ENCODE peak calls at places on chromosome 19, in six cellular contexts. V, K, S, J, M and Y are unnamed samples.

GRCh38 chr19:290539-291521 is at the start of gene PLPP2:
- DNase-seq in M (no peak), S (no peak), J (peak), K (peak), V (peak), Y (no peak)

GRCh38 chr19:33256266-33256665 is 30.6 kb upstream of the SLC7A10 start:
- DNase-seq in K (no peak), S (no peak), J (no peak), V (no peak), M (no peak), Y (no peak)

GRCh38 chr19:11576186-11576585 is 1.3 kb downstream of the ACP5 start:
- DNase-seq in V (no peak), K (no peak), M (no peak), S (no peak), J (no peak), Y (no peak)

GRCh38 chr19:3238066-3238561 is 13.7 kb downstream of the CELF5 start:
- DNase-seq in M (no peak), S (no peak), K (no peak), V (no peak), J (no peak), Y (no peak)

GRCh38 chr19:33221641-33222040 is 4.0 kb downstream of the SLC7A10 start:
- DNase-seq in K (no peak), J (no peak), S (no peak), M (no peak), V (no peak), Y (no peak)

GRCh38 chr19:33431986-33432385 is 58.5 kb downstream of the CEBPG start:
- DNase-seq in V (no peak), J (no peak), K (no peak), M (no peak), S (no peak), Y (no peak)

GRCh38 chr19:7349961-7350711 is 1.4 kb downstream of the ARHGEF18 start:
- DNase-seq in S (peak), V (no peak), M (no peak), J (no peak), K (no peak), Y (no peak)

GRCh38 chr19:38693380-38694223 is 46.2 kb downstream of the ACTN4 start:
- DNase-seq in J (no peak), S (peak), M (peak), K (no peak), V (no peak), Y (no peak)

GRCh38 chr19:14916848-14917247 is 24.4 kb upstream of the OR7C2 start:
- DNase-seq in J (peak), S (no peak), K (no peak), M (no peak), V (no peak), Y (no peak)

GRCh38 chr19:46659151-46660007 is 1.6 kb downstream of the DACT3 start:
- DNase-seq in J (peak), K (peak), M (no peak), V (peak), S (no peak), Y (no peak)

GRCh38 chr19:7360393-7360984 is 11.8 kb downstream of the ARHGEF18 start:
- DNase-seq in J (no peak), K (no peak), V (no peak), M (no peak), S (no peak), Y (no peak)

GRCh38 chr19:29528946-29529645 is 3.3 kb downstream of the VSTM2B start:
- DNase-seq in V (no peak), J (no peak), M (no peak), S (no peak), K (peak), Y (no peak)

GRCh38 chr19:38134538-38135149 is 89.4 kb downstream of the DPF1 start:
- DNase-seq in K (peak), V (peak), J (peak), S (no peak), M (peak), Y (no peak)

GRCh38 chr19:46068345-46069258 is 27.8 kb upstream of the IGFL4 start:
- DNase-seq in J (no peak), S (peak), M (peak), V (no peak), K (no peak), Y (no peak)

GRCh38 chr19:56085571-56086275 is 35.4 kb downstream of the ZNF787 start:
- DNase-seq in M (no peak), S (no peak), K (no peak), J (no peak), V (no peak), Y (no peak)

GRCh38 chr19:33368074-33368864 is 5.2 kb upstream of the CEBPG start:
- DNase-seq in V (no peak), S (no peak), M (no peak), J (no peak), K (no peak), Y (no peak)

GRCh38 chr19:53982611-53983010 is 8.8 kb upstream of the CACNG6 start:
- DNase-seq in J (peak), K (peak), M (no peak), V (no peak), S (no peak), Y (no peak)

GRCh38 chr19:46697142-46697960 is 19.6 kb downstream of the PRKD2 start:
- DNase-seq in M (no peak), K (peak), V (peak), S (peak), J (peak), Y (no peak)

GRCh38 chr19:3282564-3282963 is 58.1 kb downstream of the CELF5 start:
- DNase-seq in V (no peak), K (no peak), S (no peak), M (no peak), J (no peak), Y (no peak)

GRCh38 chr19:31979949-31980670 is 365.3 kb upstream of the ZNF507 start:
- DNase-seq in K (peak), J (no peak), M (no peak), S (no peak), V (no peak), Y (no peak)

GRCh38 chr19:13864513-13865242 is 12.3 kb upstream of the NANOS3 start:
- DNase-seq in V (no peak), K (no peak), J (peak), S (no peak), M (no peak), Y (no peak)

GRCh38 chr19:355134-355533 is 10.5 kb upstream of the MIER2 start:
- DNase-seq in M (no peak), J (no peak), V (no peak), S (no peak), K (no peak), Y (no peak)

GRCh38 chr19:7869453-7869909 is 4.7 kb downstream of the PRR36 start:
- DNase-seq in M (peak), S (no peak), K (peak), J (peak), V (peak), Y (no peak)

GRCh38 chr19:18416778-18417249 is 2.4 kb upstream of the SSBP4 start:
- DNase-seq in J (peak), K (peak), M (peak), V (peak), S (peak), Y (no peak)

GRCh38 chr19:47113446-47114348 is at the start of gene ZC3H4:
- DNase-seq in J (peak), V (peak), M (peak), K (peak), S (peak), Y (peak)

GRCh38 chr19:45350477-45351058 is 10.0 kb downstream of the KLC3 start:
- DNase-seq in J (peak), S (no peak), V (no peak), M (no peak), K (no peak), Y (no peak)

GRCh38 chr19:58079792-58080191 is 18.2 kb downstream of the ZSCAN18 start:
- DNase-seq in V (no peak), M (no peak), J (no peak), S (no peak), K (no peak), Y (no peak)

GRCh38 chr19:54172764-54173699 is at the start of gene TMC4:
- DNase-seq in V (no peak), J (no peak), S (no peak), M (no peak), K (peak), Y (no peak)

GRCh38 chr19:38168632-38169031 is 55.4 kb downstream of the DPF1 start:
- DNase-seq in M (no peak), S (no peak), J (no peak), V (no peak), K (no peak), Y (no peak)

GRCh38 chr19:4474504-4475136 is 2.5 kb downstream of the HDGFL2 start:
- DNase-seq in K (peak), M (no peak), J (peak), V (peak), S (no peak), Y (no peak)

GRCh38 chr19:23118400-23118799 is 1.6 kb downstream of the ZNF730 start:
- DNase-seq in M (no peak), K (no peak), V (no peak), S (no peak), J (no peak), Y (no peak)

GRCh38 chr19:54684537-54684936 is 21.8 kb downstream of the LILRB4 start:
- DNase-seq in M (peak), V (peak), S (peak), J (no peak), K (no peak), Y (no peak)

GRCh38 chr19:14350866-14351265 is 30.4 kb upstream of the ADGRE5 start:
- DNase-seq in K (no peak), S (no peak), M (no peak), V (peak), J (no peak), Y (no peak)

GRCh38 chr19:35124098-35125060 is 8.8 kb downstream of the FXYD3 start:
- DNase-seq in S (peak), J (peak), V (peak), K (no peak), M (no peak), Y (peak)

GRCh38 chr19:35123573-35123972 is 8.0 kb downstream of the FXYD3 start:
- DNase-seq in J (no peak), M (no peak), S (no peak), V (no peak), K (no peak), Y (no peak)

GRCh38 chr19:35125270-35125717 is 9.6 kb downstream of the LGI4 start:
- DNase-seq in M (no peak), S (no peak), K (no peak), V (no peak), J (no peak), Y (no peak)

GRCh38 chr19:35120898-35121297 is 5.3 kb downstream of the FXYD3 start:
- DNase-seq in K (no peak), J (no peak), V (no peak), M (no peak), S (no peak), Y (no peak)

GRCh38 chr19:35122687-35123551 is 7.3 kb downstream of the FXYD3 start:
- DNase-seq in V (no peak), S (no peak), J (no peak), K (no peak), M (no peak), Y (no peak)
- TF ChIP-seq GABPA in V (no peak), S (no peak), J (no peak), K (no peak), M (no peak), Y (no peak)

DNA sequence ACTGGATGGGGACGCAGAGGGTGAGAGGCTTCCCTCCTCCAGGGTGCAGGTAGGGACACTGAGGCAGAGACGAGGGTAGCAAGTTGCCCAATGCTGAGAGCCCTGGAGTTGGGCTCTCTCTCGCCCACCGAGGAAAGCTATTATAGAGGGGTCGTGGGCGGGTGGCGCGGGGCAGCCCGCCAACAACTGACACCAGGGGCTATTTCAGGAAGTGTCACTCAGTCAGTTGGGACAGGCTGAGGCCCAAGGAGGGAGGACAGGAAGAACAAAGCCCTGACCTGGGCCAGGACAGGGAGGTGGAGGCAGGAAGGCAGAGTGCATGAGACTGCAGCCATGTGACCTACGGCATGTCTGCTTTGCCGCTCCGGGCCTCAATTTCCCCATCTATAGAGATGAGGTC is 29.9 kb downstream of the TINCR start:
- DNase-seq in M (no peak), S (no peak), V (no peak), J (no peak), K (no peak), Y (no peak)
- TF ChIP-seq GABPA in M (no peak), S (no peak), V (no peak), J (no peak), K (no peak), Y (no peak)

GRCh38 chr19:1861599-1862031 is 1.8 kb downstream of the KLF16 start:
- DNase-seq in J (no peak), S (no peak), V (no peak), M (no peak), K (no peak), Y (no peak)
- TF ChIP-seq GABPA in J (no peak), S (no peak), V (no peak), M (no peak), K (no peak), Y (no peak)

GRCh38 chr19:10018786-10019185 is 5.5 kb downstream of the RDH8 start:
- DNase-seq in M (no peak), J (no peak), K (no peak), S (no peak), V (no peak), Y (no peak)
- TF ChIP-seq GABPA in M (no peak), J (no peak), K (no peak), S (no peak), V (no peak), Y (no peak)

DNA sequence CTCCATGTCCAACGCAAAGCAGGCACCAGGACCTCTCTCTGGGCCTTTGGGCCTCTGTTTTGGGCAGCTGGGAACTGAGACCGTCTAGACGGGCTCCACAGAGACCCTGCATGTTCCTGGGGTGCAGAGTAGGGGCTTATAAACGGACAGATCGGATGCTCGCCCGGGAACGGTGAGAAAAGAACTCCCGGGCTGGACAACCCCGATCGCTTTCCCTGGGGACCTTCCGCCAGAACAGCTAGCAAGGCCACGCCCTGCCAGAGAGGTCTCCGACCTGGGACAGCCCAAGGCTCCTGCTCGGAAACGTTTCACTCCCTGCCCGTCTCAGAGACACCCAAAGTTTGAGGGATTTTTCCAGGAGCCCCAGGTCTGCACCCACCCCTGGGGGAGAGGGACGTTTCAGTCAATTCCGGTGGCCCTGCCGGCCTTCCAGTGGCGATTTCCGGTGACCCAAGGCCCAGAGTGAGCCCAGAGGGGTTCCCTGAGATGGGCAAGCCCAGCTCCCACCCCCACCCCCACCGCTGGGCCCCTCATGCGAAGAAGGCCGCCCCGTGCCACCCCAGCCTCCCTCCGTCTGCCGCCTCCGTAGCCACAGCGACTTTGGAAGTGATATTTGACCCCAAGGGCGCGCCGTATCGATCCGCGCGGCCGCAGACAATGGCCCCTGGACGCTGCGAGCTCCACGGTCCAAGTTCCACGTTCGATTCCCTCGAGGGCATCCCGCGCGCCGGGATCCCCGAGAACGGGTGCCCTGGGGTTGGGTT is 1.7 kb downstream of the NR2F6 start:
- DNase-seq in S (no peak), K (peak), J (peak), M (peak), V (peak), Y (no peak)
- TF ChIP-seq GABPA in S (no peak), K (peak), J (peak), M (peak), V (peak), Y (no peak)

DNA sequence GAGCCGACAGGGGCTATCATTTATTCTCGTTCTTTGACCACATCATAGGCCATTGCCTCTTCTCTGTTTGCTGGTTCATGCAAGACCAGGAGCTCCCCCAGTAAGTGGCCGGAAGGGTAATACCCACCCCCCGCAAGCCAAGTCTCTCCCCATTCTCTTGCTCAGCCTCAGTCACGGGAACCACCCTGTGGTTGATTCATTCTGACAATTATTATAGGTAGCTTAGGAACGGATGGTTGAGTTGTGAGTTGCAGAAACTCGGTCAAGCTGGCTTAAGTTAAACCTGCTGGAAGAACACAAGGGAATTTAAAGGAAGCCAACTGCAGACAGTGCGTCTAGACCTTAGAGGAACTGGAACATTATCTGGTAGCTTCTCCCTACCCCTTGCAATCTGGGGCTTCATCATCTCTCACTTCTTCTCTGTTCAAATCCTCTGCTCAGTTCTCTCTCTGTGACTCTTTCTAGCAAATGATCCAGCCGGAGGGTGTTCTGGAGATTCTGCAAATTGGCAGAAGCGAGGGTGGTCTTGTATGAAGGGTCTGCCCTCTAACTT is 8.9 kb downstream of the FPR1 start:
- DNase-seq in M (no peak), K (no peak), S (no peak), J (no peak), V (no peak), Y (no peak)
- TF ChIP-seq GABPA in M (no peak), K (no peak), S (no peak), J (no peak), V (no peak), Y (no peak)

GRCh38 chr19:30852168-30852567 is 480.0 kb downstream of the ZNF536 start:
- DNase-seq in M (no peak), J (no peak), S (no peak), V (no peak), K (peak), Y (no peak)

GRCh38 chr19:30853036-30853435 is 480.9 kb downstream of the ZNF536 start:
- DNase-seq in K (peak), S (no peak), V (no peak), J (no peak), M (no peak), Y (no peak)

GRCh38 chr19:30848626-30849322 is 476.6 kb downstream of the ZNF536 start:
- DNase-seq in S (no peak), M (no peak), V (no peak), K (no peak), J (no peak), Y (no peak)

GRCh38 chr19:30854207-30854606 is 482.0 kb downstream of the ZNF536 start:
- DNase-seq in K (peak), J (no peak), S (no peak), M (no peak), V (no peak), Y (no peak)

DNA sequence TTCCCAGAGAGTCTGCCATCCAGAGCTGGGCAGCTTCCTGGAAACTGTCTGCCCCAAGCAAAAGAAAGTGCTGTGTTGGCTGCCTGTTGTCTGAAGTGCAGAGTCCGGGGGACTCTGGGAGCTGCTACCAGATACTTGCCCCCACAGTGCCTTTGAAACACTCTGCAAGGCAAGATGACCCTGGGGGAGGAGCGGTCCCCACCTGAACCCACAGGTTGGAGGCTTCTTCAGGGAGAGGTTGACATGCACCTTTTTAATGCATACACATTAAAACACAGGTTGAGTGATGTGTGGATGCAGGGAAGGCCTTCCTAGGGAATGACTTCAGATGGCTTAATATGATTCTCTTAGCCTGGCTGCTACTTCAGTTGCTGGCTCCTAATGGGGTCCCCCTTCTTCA is 479.5 kb downstream of the ZNF536 start:
- DNase-seq in S (no peak), V (no peak), K (peak), J (no peak), M (no peak), Y (no peak)
- TF ChIP-seq GABPA in S (no peak), V (no peak), K (no peak), J (no peak), M (no peak), Y (no peak)

GRCh38 chr19:48674921-48675824 is 2.4 kb upstream of the NTN5 start:
- DNase-seq in V (peak), J (peak), K (peak), M (peak), S (peak), Y (no peak)

GRCh38 chr19:48676487-48676886 is 3.7 kb upstream of the NTN5 start:
- DNase-seq in V (no peak), M (no peak), S (no peak), J (no peak), K (no peak), Y (no peak)

GRCh38 chr19:48672994-48673393 is at the start of gene NTN5:
- DNase-seq in V (no peak), M (no peak), S (no peak), J (no peak), K (no peak), Y (no peak)

GRCh38 chr19:48673436-48674100 is 751 bp upstream of the NTN5 start:
- DNase-seq in M (no peak), J (no peak), K (no peak), S (no peak), V (no peak), Y (no peak)

DNA sequence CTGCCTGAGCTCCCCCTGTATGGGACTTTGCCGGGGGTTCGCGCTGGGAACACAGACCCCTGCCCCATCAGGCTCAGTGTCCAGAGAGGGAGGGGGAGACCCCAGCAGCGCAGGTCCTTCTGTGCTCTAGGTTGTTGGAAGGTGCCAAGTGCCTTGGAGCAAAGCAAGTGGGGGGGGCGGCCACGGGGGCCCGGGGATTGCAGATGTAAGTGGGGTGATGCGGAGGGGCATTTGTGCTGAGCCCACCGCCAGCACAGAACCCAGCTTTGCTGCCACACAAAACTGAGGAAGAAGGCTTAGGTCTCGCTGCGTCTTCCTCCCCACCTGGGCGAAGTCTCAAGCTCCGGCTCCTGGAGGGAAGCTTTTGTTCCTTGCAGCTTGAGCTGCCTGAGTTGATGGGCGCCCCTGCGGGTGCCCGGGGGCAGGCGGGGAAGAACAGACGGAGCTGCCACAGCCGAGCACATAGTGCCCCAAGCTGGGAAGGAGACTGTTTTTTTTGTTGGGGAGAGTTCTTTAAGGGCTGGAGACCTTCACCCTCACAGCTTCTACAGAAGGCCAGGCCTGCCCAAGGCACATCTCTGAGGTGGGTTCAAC is 1.5 kb upstream of the NTN5 start:
- DNase-seq in J (no peak), S (no peak), V (no peak), K (peak), M (no peak), Y (no peak)
- TF ChIP-seq GABPA in J (no peak), S (no peak), V (no peak), K (no peak), M (no peak), Y (no peak)